ENCODE peak calls at places on chromosome 4, in ten cellular contexts. D, A, H, S, Q, V, N, W, L and T are unnamed samples.

GRCh38 chr4:82782626-82783025 is 16.0 kb downstream of the SCD5 start:
- DNase-seq in D (no peak), A (peak), H (no peak), S (no peak), Q (no peak), V (no peak), N (no peak), W (no peak), L (no peak), T (no peak)

GRCh38 chr4:113433116-113433515 is 328.4 kb downstream of the CAMK2D start:
- DNase-seq in D (no peak), A (no peak), H (no peak), S (no peak), Q (no peak), V (no peak), N (no peak), W (no peak), L (no peak), T (no peak)

GRCh38 chr4:6152879-6153705 is 47.3 kb downstream of the JAKMIP1 start:
- DNase-seq in D (no peak), A (no peak), H (no peak), S (no peak), Q (no peak), V (no peak), N (no peak), W (no peak), L (no peak), T (no peak)

GRCh38 chr4:141636771-141637460 is 533 bp downstream of the IL15 start:
- DNase-seq in D (no peak), A (peak), H (peak), S (no peak), Q (peak), V (peak), N (peak), W (no peak), L (peak), T (peak)

GRCh38 chr4:39032218-39033085 is at the start of gene TMEM156:
- DNase-seq in D (no peak), A (no peak), H (no peak), S (peak), Q (no peak), V (no peak), N (no peak), W (peak), L (no peak), T (no peak)

GRCh38 chr4:119131160-119131559 is 4.5 kb upstream of the MYOZ2 start:
- DNase-seq in D (no peak), A (no peak), H (no peak), S (no peak), Q (no peak), V (no peak), N (no peak), W (no peak), L (no peak), T (no peak)

GRCh38 chr4:173528378-173529321 is 1.4 kb downstream of the HAND2 start:
- DNase-seq in D (no peak), A (no peak), H (peak), S (no peak), Q (no peak), V (no peak), N (no peak), W (no peak), L (no peak), T (peak)

GRCh38 chr4:150302553-150302952 is 224.3 kb downstream of the DCLK2 start:
- DNase-seq in D (no peak), A (no peak), H (no peak), S (peak), Q (peak), V (no peak), N (no peak), W (no peak), L (no peak), T (no peak)

GRCh38 chr4:87911252-87911774 is 64.2 kb upstream of the SPP1 start:
- DNase-seq in D (no peak), A (no peak), H (no peak), S (peak), Q (no peak), V (no peak), N (no peak), W (no peak), L (no peak), T (no peak)

GRCh38 chr4:87913871-87914270 is 61.6 kb upstream of the SPP1 start:
- DNase-seq in D (no peak), A (no peak), H (no peak), S (no peak), Q (no peak), V (no peak), N (no peak), W (no peak), L (no peak), T (no peak)

GRCh38 chr4:87915621-87916020 is 59.9 kb upstream of the SPP1 start:
- DNase-seq in D (no peak), A (no peak), H (no peak), S (no peak), Q (no peak), V (no peak), N (no peak), W (no peak), L (no peak), T (no peak)

GRCh38 chr4:87910795-87911194 is 64.7 kb upstream of the SPP1 start:
- DNase-seq in D (no peak), A (no peak), H (no peak), S (peak), Q (no peak), V (no peak), N (no peak), W (no peak), L (no peak), T (no peak)

DNA sequence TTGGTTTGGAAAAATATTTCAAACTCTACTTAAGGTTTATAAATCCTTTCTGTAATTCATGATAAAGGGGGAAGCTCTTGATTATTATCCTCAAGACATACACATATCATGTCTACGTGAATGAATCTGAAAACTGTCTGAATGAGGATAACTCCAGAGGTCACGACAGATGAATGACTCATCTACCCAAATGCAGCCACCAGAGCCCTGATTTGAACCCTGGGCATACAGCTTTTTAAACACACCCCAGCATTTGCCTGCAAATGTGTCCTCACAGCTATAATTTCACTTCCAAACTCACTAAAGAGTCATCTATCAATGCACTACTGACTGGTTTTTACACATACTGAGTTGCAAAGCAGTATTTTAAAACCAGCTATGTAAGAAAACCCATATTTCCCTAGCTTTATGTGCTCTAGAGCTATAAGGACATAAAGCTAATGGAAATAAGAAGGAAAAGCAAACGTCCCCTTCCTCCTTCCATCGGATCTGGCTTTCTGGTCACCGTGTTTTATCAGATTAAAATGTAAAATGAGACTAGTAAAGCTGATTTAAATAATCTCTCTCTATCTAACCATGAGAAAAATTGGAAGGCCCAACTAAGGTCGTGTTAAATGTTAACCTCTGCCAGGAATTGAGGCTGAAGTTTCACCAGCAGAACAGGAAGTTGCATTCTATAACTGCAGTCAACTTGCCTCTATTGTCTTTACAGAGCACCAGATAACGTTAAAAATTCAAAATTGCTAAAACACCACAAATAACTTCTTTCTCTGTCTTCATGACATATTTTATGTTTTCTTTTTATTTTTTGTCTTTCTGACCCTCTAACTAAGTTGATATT is 63.1 kb upstream of the SPP1 start:
- DNase-seq in D (no peak), A (no peak), H (no peak), S (peak), Q (no peak), V (no peak), N (no peak), W (no peak), L (no peak), T (no peak)
- H3K27ac ChIP-seq in D (no peak), A (no peak), H (no peak), S (peak), Q (no peak), V (no peak), N (no peak), W (no peak), L (no peak), T (no peak)

DNA sequence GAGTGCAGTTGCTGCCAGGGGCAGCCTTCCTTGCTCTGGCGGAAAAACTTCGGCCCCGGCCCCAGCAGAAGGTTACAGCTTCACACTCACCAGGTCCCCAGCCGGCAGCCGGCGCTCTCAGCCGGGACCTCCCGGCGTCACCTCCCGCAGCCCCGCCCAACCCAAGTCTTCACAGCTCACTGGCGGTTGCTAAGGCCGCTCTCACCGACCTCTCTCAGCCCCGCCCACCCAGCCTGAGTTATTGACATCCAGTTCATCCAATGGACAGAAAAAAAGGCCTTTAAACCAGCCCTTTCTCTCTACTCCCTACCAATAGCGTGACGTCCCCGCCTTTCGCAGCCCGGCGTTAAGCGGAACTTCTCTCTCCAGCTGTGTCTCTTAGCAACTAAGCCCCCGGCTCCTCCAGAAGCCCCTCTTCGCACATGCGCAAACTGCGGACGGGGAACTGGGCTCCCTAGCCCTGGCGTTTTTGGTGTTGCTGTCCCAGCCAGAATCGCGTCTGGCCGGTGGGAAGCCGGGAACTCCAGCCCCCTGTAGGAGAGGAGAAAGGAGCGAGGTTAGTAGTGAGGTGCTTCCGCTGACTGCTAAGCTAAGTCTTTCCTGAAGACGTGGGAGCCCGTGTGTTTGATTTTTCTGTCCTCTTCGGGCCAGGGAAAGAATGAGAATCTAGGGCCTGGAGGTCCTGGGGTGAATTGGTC is at the start of gene BBS12:
- DNase-seq in D (peak), A (peak), H (peak), S (peak), Q (peak), V (peak), N (peak), W (peak), L (peak), T (peak)
- TF ChIP-seq POLR2A in D (peak), A (no peak), H (peak), S (no peak), Q (peak), V (no peak), N (peak), W (peak), L (no peak), T (peak)

GRCh38 chr4:91284480-91284879 is 1019.3 kb upstream of the GRID2 start:
- DNase-seq in D (no peak), A (no peak), H (no peak), S (no peak), Q (no peak), V (no peak), N (no peak), W (no peak), L (no peak), T (no peak)
- TF ChIP-seq CTCF in D (no peak), A (no peak), H (no peak), S (no peak), Q (no peak), V (no peak), N (no peak), W (no peak), L (no peak), T (no peak)

GRCh38 chr4:124277691-124278090 is 434.8 kb downstream of the ANKRD50 start:
- DNase-seq in D (no peak), A (no peak), H (no peak), S (no peak), Q (no peak), V (no peak), N (no peak), W (no peak), L (no peak), T (no peak)
- H3K27ac ChIP-seq in D (no peak), A (no peak), H (no peak), S (no peak), Q (no peak), V (no peak), N (no peak), W (no peak), L (no peak), T (no peak)

GRCh38 chr4:184357783-184358182 is 116.6 kb downstream of the IRF2 start:
- DNase-seq in D (no peak), A (no peak), H (no peak), S (no peak), Q (no peak), V (no peak), N (no peak), W (no peak), L (no peak), T (no peak)
- TF ChIP-seq POLR2A in D (no peak), A (no peak), H (no peak), S (no peak), Q (no peak), V (no peak), N (no peak), W (no peak), L (no peak), T (no peak)